ENCODE peak calls at places on chromosomes 12 and 14, in five cellular contexts. One of them, this sample, is unnamed.

GRCh38 chr14:103257211-103257962 is 76.7 kb upstream of the EIF5 start:
- DNase-seq in fibroblast of mammary gland: peak; percentile 61
- DNase-seq in activated T-helper 1 cell treated with Interleukin-2 at 50 U/mL for 16 hours: no peak
- DNase-seq in RKO: peak; percentile 40
- DNase-seq in NCI-H1417: no peak
- DNase-seq in this sample: no peak

GRCh38 chr12:48037267-48037915 is 33.1 kb upstream of the COL2A1 start:
- DNase-seq in fibroblast of mammary gland: no peak
- DNase-seq in activated T-helper 1 cell treated with Interleukin-2 at 50 U/mL for 16 hours: no peak
- DNase-seq in RKO: no peak
- DNase-seq in NCI-H1417: no peak
- DNase-seq in this sample: no peak

GRCh38 chr12:131275824-131276223 is 322.1 kb downstream of the ADGRD1 start:
- DNase-seq in NCI-H1417: no peak
- DNase-seq in RKO: no peak
- DNase-seq in activated T-helper 1 cell treated with Interleukin-2 at 50 U/mL for 16 hours: no peak
- DNase-seq in fibroblast of mammary gland: no peak
- DNase-seq in this sample: no peak

GRCh38 chr12:129212221-129212630 is 358.9 kb downstream of the GLT1D1 start:
- DNase-seq in RKO: no peak
- DNase-seq in fibroblast of mammary gland: no peak
- DNase-seq in NCI-H1417: no peak
- DNase-seq in activated T-helper 1 cell treated with Interleukin-2 at 50 U/mL for 16 hours: no peak
- DNase-seq in this sample: no peak

GRCh38 chr14:91837076-91837475 is 30.3 kb downstream of the TC2N start:
- DNase-seq in activated T-helper 1 cell treated with Interleukin-2 at 50 U/mL for 16 hours: no peak
- DNase-seq in RKO: no peak
- DNase-seq in NCI-H1417: peak; percentile 25
- DNase-seq in fibroblast of mammary gland: no peak
- DNase-seq in this sample: no peak

GRCh38 chr14:94890755-94891154 is 120.8 kb upstream of the GSC start:
- DNase-seq in activated T-helper 1 cell treated with Interleukin-2 at 50 U/mL for 16 hours: no peak
- DNase-seq in RKO: no peak
- DNase-seq in NCI-H1417: no peak
- DNase-seq in fibroblast of mammary gland: no peak
- DNase-seq in this sample: no peak

GRCh38 chr12:51177897-51178296 is 5.0 kb upstream of the TFCP2 start:
- DNase-seq in activated T-helper 1 cell treated with Interleukin-2 at 50 U/mL for 16 hours: no peak
- DNase-seq in RKO: no peak
- DNase-seq in fibroblast of mammary gland: no peak
- DNase-seq in NCI-H1417: no peak
- DNase-seq in this sample: no peak

GRCh38 chr12:12461281-12461922 is 101.3 kb downstream of the DUSP16 start:
- DNase-seq in activated T-helper 1 cell treated with Interleukin-2 at 50 U/mL for 16 hours: no peak
- DNase-seq in NCI-H1417: no peak
- DNase-seq in fibroblast of mammary gland: no peak
- DNase-seq in RKO: no peak
- DNase-seq in this sample: no peak

GRCh38 chr12:38930994-38931393 is 25.6 kb upstream of the CPNE8 start:
- DNase-seq in NCI-H1417: no peak
- DNase-seq in activated T-helper 1 cell treated with Interleukin-2 at 50 U/mL for 16 hours: no peak
- DNase-seq in RKO: peak; percentile 22
- DNase-seq in fibroblast of mammary gland: no peak
- DNase-seq in this sample: no peak

GRCh38 chr12:111367661-111368221 is 1.2 kb downstream of the PHETA1 start:
- DNase-seq in fibroblast of mammary gland: peak; percentile 27
- DNase-seq in RKO: peak; percentile 70
- DNase-seq in activated T-helper 1 cell treated with Interleukin-2 at 50 U/mL for 16 hours: no peak
- DNase-seq in NCI-H1417: no peak
- DNase-seq in this sample: no peak

GRCh38 chr12:124469193-124469888 is 98.1 kb downstream of the NCOR2 start:
- DNase-seq in NCI-H1417: no peak
- DNase-seq in activated T-helper 1 cell treated with Interleukin-2 at 50 U/mL for 16 hours: no peak
- DNase-seq in fibroblast of mammary gland: peak; percentile 23
- DNase-seq in RKO: no peak
- DNase-seq in this sample: no peak

GRCh38 chr14:37401093-37401492 is 194.0 kb downstream of the FOXA1 start:
- DNase-seq in fibroblast of mammary gland: no peak
- DNase-seq in activated T-helper 1 cell treated with Interleukin-2 at 50 U/mL for 16 hours: no peak
- DNase-seq in NCI-H1417: no peak
- DNase-seq in RKO: no peak
- DNase-seq in this sample: no peak

GRCh38 chr14:47863441-47863840 is 188.0 kb upstream of the MDGA2 start:
- DNase-seq in activated T-helper 1 cell treated with Interleukin-2 at 50 U/mL for 16 hours: no peak
- DNase-seq in RKO: no peak
- DNase-seq in fibroblast of mammary gland: no peak
- DNase-seq in NCI-H1417: no peak
- DNase-seq in this sample: no peak

GRCh38 chr14:106347890-106348755 is 821.7 kb downstream of the TMEM121 start:
- DNase-seq in RKO: no peak
- DNase-seq in activated T-helper 1 cell treated with Interleukin-2 at 50 U/mL for 16 hours: no peak
- DNase-seq in NCI-H1417: no peak
- DNase-seq in fibroblast of mammary gland: no peak
- DNase-seq in this sample: no peak

GRCh38 chr12:77349703-77350102 is 284.3 kb upstream of the E2F7 start:
- DNase-seq in RKO: no peak
- DNase-seq in fibroblast of mammary gland: peak; percentile 24
- DNase-seq in NCI-H1417: peak; percentile 41
- DNase-seq in activated T-helper 1 cell treated with Interleukin-2 at 50 U/mL for 16 hours: no peak
- DNase-seq in this sample: no peak

GRCh38 chr14:36129181-36129580 is 47.3 kb downstream of the PTCSC3 start:
- DNase-seq in fibroblast of mammary gland: no peak
- DNase-seq in NCI-H1417: no peak
- DNase-seq in RKO: no peak
- DNase-seq in activated T-helper 1 cell treated with Interleukin-2 at 50 U/mL for 16 hours: no peak
- DNase-seq in this sample: peak; percentile 6

GRCh38 chr14:65016461-65016860 is 29.8 kb downstream of the FNTB start:
- DNase-seq in NCI-H1417: no peak
- DNase-seq in activated T-helper 1 cell treated with Interleukin-2 at 50 U/mL for 16 hours: no peak
- DNase-seq in fibroblast of mammary gland: no peak
- DNase-seq in RKO: no peak
- DNase-seq in this sample: no peak